ENCODE peak calls at places on chromosomes 12 and 14, in ten cellular contexts. One of them, this sample, is unnamed. For H3K36me3 and H3K9me3, the result is how much of the 10 kb centered on the place peaks cover.

GRCh38 chr14:29144598-29144997 is 378.0 kb downstream of the FOXG1 start:
- DNase-seq in PC-3: peak
- DNase-seq in K562: no peak
- DNase-seq in PC-9: no peak
- DNase-seq in tibial artery: no peak
- DNase-seq in body of pancreas: no peak
- DNase-seq in osteoblast: peak
- DNase-seq in pancreas: no peak
- DNase-seq in HepG2: no peak
- DNase-seq in esophagus squamous epithelium: no peak
- DNase-seq in this sample: no peak

GRCh38 chr12:13002301-13003097 is 2.4 kb upstream of the HEBP1 start:
- DNase-seq in tibial artery: no peak
- DNase-seq in PC-9: no peak
- DNase-seq in PC-3: no peak
- DNase-seq in pancreas: no peak
- DNase-seq in body of pancreas: no peak
- DNase-seq in osteoblast: peak
- DNase-seq in esophagus squamous epithelium: no peak
- DNase-seq in HepG2: no peak
- DNase-seq in K562: no peak
- DNase-seq in this sample: no peak

GRCh38 chr12:74393265-74393664 is 144.4 kb upstream of the ATXN7L3B start:
- DNase-seq in osteoblast: no peak
- DNase-seq in PC-3: peak
- DNase-seq in PC-9: no peak
- DNase-seq in tibial artery: no peak
- DNase-seq in pancreas: no peak
- DNase-seq in esophagus squamous epithelium: no peak
- DNase-seq in K562: no peak
- DNase-seq in body of pancreas: no peak
- DNase-seq in HepG2: no peak
- DNase-seq in this sample: no peak

GRCh38 chr12:1013618-1014489 is 22.8 kb downstream of the ERC1 start:
- DNase-seq in HepG2: no peak
- DNase-seq in PC-9: peak
- DNase-seq in body of pancreas: no peak
- DNase-seq in pancreas: no peak
- DNase-seq in K562: no peak
- DNase-seq in osteoblast: no peak
- DNase-seq in esophagus squamous epithelium: no peak
- DNase-seq in PC-3: peak
- DNase-seq in tibial artery: peak
- DNase-seq in this sample: no peak

GRCh38 chr12:89494411-89495231 is 30.0 kb downstream of the GALNT4 start:
- DNase-seq in HepG2: no peak
- DNase-seq in esophagus squamous epithelium: no peak
- DNase-seq in PC-9: no peak
- DNase-seq in osteoblast: peak
- DNase-seq in K562: peak
- DNase-seq in tibial artery: no peak
- DNase-seq in body of pancreas: no peak
- DNase-seq in pancreas: no peak
- DNase-seq in PC-3: no peak
- DNase-seq in this sample: no peak

GRCh38 chr14:22973217-22974032 is 8.9 kb downstream of the AJUBA start:
- DNase-seq in tibial artery: no peak
- DNase-seq in osteoblast: peak
- DNase-seq in esophagus squamous epithelium: no peak
- DNase-seq in PC-3: peak
- DNase-seq in pancreas: no peak
- DNase-seq in body of pancreas: peak
- DNase-seq in K562: peak
- DNase-seq in HepG2: peak
- DNase-seq in PC-9: peak
- DNase-seq in this sample: peak

GRCh38 chr12:65308001-65308400 is 29.5 kb downstream of the MSRB3 start:
- DNase-seq in osteoblast: no peak
- DNase-seq in pancreas: no peak
- DNase-seq in body of pancreas: no peak
- DNase-seq in PC-9: no peak
- DNase-seq in PC-3: peak
- DNase-seq in K562: no peak
- DNase-seq in tibial artery: no peak
- DNase-seq in esophagus squamous epithelium: no peak
- DNase-seq in HepG2: no peak
- DNase-seq in this sample: no peak

GRCh38 chr14:97634786-97635185 is 837.6 kb downstream of the VRK1 start:
- DNase-seq in osteoblast: no peak
- DNase-seq in tibial artery: no peak
- DNase-seq in body of pancreas: no peak
- DNase-seq in PC-3: peak
- DNase-seq in esophagus squamous epithelium: no peak
- DNase-seq in K562: no peak
- DNase-seq in pancreas: no peak
- DNase-seq in HepG2: no peak
- DNase-seq in PC-9: no peak
- DNase-seq in this sample: peak

GRCh38 chr12:18165889-18166288 is 75.9 kb upstream of the RERGL start:
- DNase-seq in body of pancreas: no peak
- DNase-seq in K562: no peak
- DNase-seq in PC-9: no peak
- DNase-seq in tibial artery: no peak
- DNase-seq in esophagus squamous epithelium: no peak
- DNase-seq in osteoblast: no peak
- DNase-seq in pancreas: no peak
- DNase-seq in PC-3: no peak
- DNase-seq in HepG2: no peak
- DNase-seq in this sample: no peak

GRCh38 chr12:131153956-131154355 is 200.2 kb downstream of the ADGRD1 start:
- DNase-seq in tibial artery: no peak
- DNase-seq in esophagus squamous epithelium: no peak
- DNase-seq in PC-9: no peak
- DNase-seq in osteoblast: no peak
- DNase-seq in PC-3: no peak
- DNase-seq in body of pancreas: no peak
- DNase-seq in HepG2: no peak
- DNase-seq in K562: no peak
- DNase-seq in pancreas: no peak
- DNase-seq in this sample: no peak

DNA sequence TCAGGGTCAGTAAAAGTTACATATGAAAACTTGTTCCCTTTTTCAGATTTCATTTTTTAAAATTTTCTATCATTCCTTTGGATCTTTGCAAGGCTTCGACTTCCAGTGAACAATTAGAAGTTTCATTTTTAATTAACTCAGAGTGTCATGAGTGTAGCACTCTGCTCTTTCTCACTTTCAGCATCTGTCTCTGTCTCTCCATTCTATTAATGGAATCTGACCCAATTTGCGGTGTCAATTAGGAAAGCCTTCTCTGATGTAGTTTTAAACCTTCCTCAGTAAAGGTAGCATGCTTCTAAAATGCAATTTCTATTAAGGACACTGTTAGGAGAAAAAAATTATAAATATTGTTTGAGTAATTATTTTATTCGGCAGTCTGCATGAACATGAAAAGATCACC is 68.3 kb downstream of the SLC38A1 start:
- DNase-seq in PC-9: no peak
- DNase-seq in osteoblast: no peak
- DNase-seq in body of pancreas: no peak
- DNase-seq in K562: no peak
- DNase-seq in pancreas: no peak
- DNase-seq in HepG2: no peak
- DNase-seq in tibial artery: no peak
- DNase-seq in PC-3: no peak
- DNase-seq in esophagus squamous epithelium: no peak
- DNase-seq in this sample: no peak
- H3K36me3 ChIP-seq in PC-9: half or more
- H3K36me3 ChIP-seq in osteoblast: under half
- H3K36me3 ChIP-seq in body of pancreas: under half
- H3K36me3 ChIP-seq in K562: half or more
- H3K36me3 ChIP-seq in pancreas: half or more
- H3K36me3 ChIP-seq in HepG2: half or more
- H3K36me3 ChIP-seq in tibial artery: half or more
- H3K36me3 ChIP-seq in PC-3: half or more
- H3K36me3 ChIP-seq in esophagus squamous epithelium: under half
- H3K36me3 ChIP-seq in this sample: half or more

GRCh38 chr14:36521598-36522345 is 1.7 kb upstream of the NKX2-1 start:
- DNase-seq in osteoblast: peak
- DNase-seq in PC-9: no peak
- DNase-seq in body of pancreas: no peak
- DNase-seq in tibial artery: no peak
- DNase-seq in HepG2: no peak
- DNase-seq in pancreas: no peak
- DNase-seq in K562: no peak
- DNase-seq in esophagus squamous epithelium: no peak
- DNase-seq in PC-3: no peak
- DNase-seq in this sample: no peak
- H3K9me3 ChIP-seq in osteoblast: under half
- H3K9me3 ChIP-seq in PC-9: under half
- H3K9me3 ChIP-seq in body of pancreas: under half
- H3K9me3 ChIP-seq in tibial artery: under half
- H3K9me3 ChIP-seq in HepG2: under half
- H3K9me3 ChIP-seq in pancreas: under half
- H3K9me3 ChIP-seq in K562: under half
- H3K9me3 ChIP-seq in esophagus squamous epithelium: under half
- H3K9me3 ChIP-seq in PC-3: under half
- H3K9me3 ChIP-seq in this sample: under half

GRCh38 chr12:7144414-7145120 is 14.4 kb downstream of the CLSTN3 start:
- DNase-seq in body of pancreas: no peak
- DNase-seq in K562: peak
- DNase-seq in pancreas: no peak
- DNase-seq in PC-9: no peak
- DNase-seq in HepG2: no peak
- DNase-seq in esophagus squamous epithelium: no peak
- DNase-seq in tibial artery: no peak
- DNase-seq in PC-3: peak
- DNase-seq in osteoblast: peak
- DNase-seq in this sample: no peak
- H3K36me3 ChIP-seq in body of pancreas: under half
- H3K36me3 ChIP-seq in K562: under half
- H3K36me3 ChIP-seq in pancreas: under half
- H3K36me3 ChIP-seq in PC-9: under half
- H3K36me3 ChIP-seq in HepG2: half or more
- H3K36me3 ChIP-seq in esophagus squamous epithelium: under half
- H3K36me3 ChIP-seq in tibial artery: under half
- H3K36me3 ChIP-seq in PC-3: under half
- H3K36me3 ChIP-seq in osteoblast: under half
- H3K36me3 ChIP-seq in this sample: under half

DNA sequence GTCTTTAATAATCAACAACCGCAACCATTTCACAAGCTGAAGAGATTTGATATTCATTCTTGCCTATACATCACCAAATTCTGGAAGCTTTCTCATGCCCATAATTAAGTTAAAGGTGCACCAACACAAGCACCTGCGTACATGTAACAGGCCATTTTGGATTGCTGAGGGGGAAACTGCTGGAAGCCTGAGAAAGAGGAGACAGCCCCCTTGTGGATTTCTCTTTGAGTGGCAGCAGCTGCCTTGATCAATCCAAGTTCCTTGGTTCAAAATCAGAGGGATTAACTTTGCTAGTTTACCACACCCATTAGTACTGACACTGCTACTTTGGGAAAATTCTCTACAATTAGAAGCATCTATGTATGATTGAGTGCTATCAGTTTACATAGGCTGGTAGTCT is 321.1 kb downstream of the NOVA1 start:
- DNase-seq in tibial artery: no peak
- DNase-seq in esophagus squamous epithelium: no peak
- DNase-seq in PC-3: peak
- DNase-seq in HepG2: no peak
- DNase-seq in PC-9: no peak
- DNase-seq in K562: no peak
- DNase-seq in body of pancreas: no peak
- DNase-seq in osteoblast: no peak
- DNase-seq in pancreas: no peak
- DNase-seq in this sample: no peak
- H3K9me3 ChIP-seq in tibial artery: under half
- H3K9me3 ChIP-seq in esophagus squamous epithelium: under half
- H3K9me3 ChIP-seq in PC-3: under half
- H3K9me3 ChIP-seq in HepG2: half or more
- H3K9me3 ChIP-seq in PC-9: under half
- H3K9me3 ChIP-seq in K562: under half
- H3K9me3 ChIP-seq in body of pancreas: under half
- H3K9me3 ChIP-seq in osteoblast: under half
- H3K9me3 ChIP-seq in pancreas: under half
- H3K9me3 ChIP-seq in this sample: under half

GRCh38 chr14:75032939-75033338 is 18.3 kb downstream of the MLH3 start:
- DNase-seq in K562: no peak
- DNase-seq in osteoblast: no peak
- DNase-seq in esophagus squamous epithelium: no peak
- DNase-seq in PC-9: no peak
- DNase-seq in pancreas: no peak
- DNase-seq in HepG2: no peak
- DNase-seq in body of pancreas: no peak
- DNase-seq in PC-3: no peak
- DNase-seq in tibial artery: no peak
- DNase-seq in this sample: no peak
- H3K36me3 ChIP-seq in K562: under half
- H3K36me3 ChIP-seq in osteoblast: under half
- H3K36me3 ChIP-seq in esophagus squamous epithelium: under half
- H3K36me3 ChIP-seq in PC-9: under half
- H3K36me3 ChIP-seq in pancreas: under half
- H3K36me3 ChIP-seq in HepG2: half or more
- H3K36me3 ChIP-seq in body of pancreas: under half
- H3K36me3 ChIP-seq in PC-3: under half
- H3K36me3 ChIP-seq in tibial artery: half or more
- H3K36me3 ChIP-seq in this sample: under half

DNA sequence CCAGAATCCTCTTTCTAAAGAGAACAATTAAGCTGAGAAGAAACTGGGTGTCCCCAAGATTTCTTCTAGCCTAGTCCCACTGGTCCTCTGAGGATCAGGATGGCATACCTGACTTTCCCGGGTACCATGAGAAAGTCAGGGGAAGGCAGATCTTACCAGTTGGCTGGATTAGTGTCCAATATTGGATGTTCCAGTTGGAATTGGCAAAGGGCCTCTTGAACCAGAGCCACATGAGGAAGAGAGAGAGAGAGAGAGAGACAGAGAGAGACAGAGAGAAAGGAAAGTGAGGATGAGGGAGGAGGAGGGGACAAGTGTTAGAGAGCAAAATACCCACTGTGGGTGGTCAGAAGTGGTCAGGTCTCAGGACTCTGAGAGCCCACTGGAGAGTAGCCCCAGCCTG is 28.2 kb upstream of the A2M start:
- DNase-seq in PC-3: no peak
- DNase-seq in tibial artery: no peak
- DNase-seq in K562: no peak
- DNase-seq in body of pancreas: no peak
- DNase-seq in PC-9: no peak
- DNase-seq in pancreas: no peak
- DNase-seq in esophagus squamous epithelium: no peak
- DNase-seq in osteoblast: no peak
- DNase-seq in HepG2: no peak
- DNase-seq in this sample: no peak
- H3K9me3 ChIP-seq in PC-3: under half
- H3K9me3 ChIP-seq in tibial artery: under half
- H3K9me3 ChIP-seq in K562: under half
- H3K9me3 ChIP-seq in body of pancreas: under half
- H3K9me3 ChIP-seq in PC-9: under half
- H3K9me3 ChIP-seq in pancreas: under half
- H3K9me3 ChIP-seq in esophagus squamous epithelium: under half
- H3K9me3 ChIP-seq in osteoblast: under half
- H3K9me3 ChIP-seq in HepG2: half or more
- H3K9me3 ChIP-seq in this sample: under half

This sample was measured in CD8-positive, alpha-beta T cell.